ENCODE peak calls at places on chromosomes 4 and X, in seven cellular contexts. One of them, this sample, is unnamed. For H3K79me1, the result is how much of the 10 kb centered on the place peaks cover.

GRCh38 chr4:10998826-10999225 is 314.3 kb upstream of the CLNK start:
- DNase-seq in trophoblast cell: no peak
- DNase-seq in H9: no peak
- DNase-seq in H1: no peak
- DNase-seq in neuronal stem cell: no peak
- DNase-seq in IMR-90: no peak
- DNase-seq in mesenchymal stem cell: peak
- DNase-seq in this sample: peak

GRCh38 chrX:150199803-150200202 is 163.3 kb upstream of the MAMLD1 start:
- DNase-seq in H1: no peak
- DNase-seq in IMR-90: no peak
- DNase-seq in neuronal stem cell: no peak
- DNase-seq in H9: no peak
- DNase-seq in mesenchymal stem cell: no peak
- DNase-seq in trophoblast cell: no peak
- DNase-seq in this sample: no peak

GRCh38 chr4:15373363-15373762 is 54.5 kb upstream of the C1QTNF7 start:
- DNase-seq in mesenchymal stem cell: no peak
- DNase-seq in H9: no peak
- DNase-seq in neuronal stem cell: no peak
- DNase-seq in H1: no peak
- DNase-seq in IMR-90: peak
- DNase-seq in trophoblast cell: peak
- DNase-seq in this sample: no peak

GRCh38 chr4:162891788-162892707 is 274.6 kb downstream of the NAF1 start:
- DNase-seq in mesenchymal stem cell: peak
- DNase-seq in neuronal stem cell: no peak
- DNase-seq in H9: no peak
- DNase-seq in trophoblast cell: peak
- DNase-seq in H1: no peak
- DNase-seq in IMR-90: no peak
- DNase-seq in this sample: peak

GRCh38 chrX:133726211-133726630 is 259.2 kb downstream of the GPC3 start:
- DNase-seq in mesenchymal stem cell: peak
- DNase-seq in H1: no peak
- DNase-seq in neuronal stem cell: no peak
- DNase-seq in H9: no peak
- DNase-seq in IMR-90: peak
- DNase-seq in trophoblast cell: no peak
- DNase-seq in this sample: peak

GRCh38 chrX:48961585-48962091 is 4.2 kb upstream of the OTUD5 start:
- DNase-seq in H1: no peak
- DNase-seq in IMR-90: peak
- DNase-seq in neuronal stem cell: no peak
- DNase-seq in mesenchymal stem cell: peak
- DNase-seq in H9: no peak
- DNase-seq in trophoblast cell: no peak
- DNase-seq in this sample: peak

GRCh38 chr4:45063166-45063565 is 336.8 kb upstream of the GNPDA2 start:
- DNase-seq in H1: no peak
- DNase-seq in mesenchymal stem cell: no peak
- DNase-seq in trophoblast cell: no peak
- DNase-seq in neuronal stem cell: no peak
- DNase-seq in IMR-90: no peak
- DNase-seq in H9: no peak
- DNase-seq in this sample: peak

GRCh38 chr4:25928320-25928955 is 14.4 kb downstream of the SMIM20 start:
- DNase-seq in H1: no peak
- DNase-seq in trophoblast cell: no peak
- DNase-seq in mesenchymal stem cell: no peak
- DNase-seq in neuronal stem cell: no peak
- DNase-seq in IMR-90: no peak
- DNase-seq in H9: no peak
- DNase-seq in this sample: no peak

GRCh38 chr4:177275999-177276398 is 33.7 kb upstream of the NEIL3 start:
- DNase-seq in H9: no peak
- DNase-seq in trophoblast cell: no peak
- DNase-seq in H1: no peak
- DNase-seq in IMR-90: no peak
- DNase-seq in neuronal stem cell: no peak
- DNase-seq in mesenchymal stem cell: no peak
- DNase-seq in this sample: no peak

GRCh38 chr4:7756071-7756470 is 183.6 kb downstream of the AFAP1 start:
- DNase-seq in H1: no peak
- DNase-seq in trophoblast cell: no peak
- DNase-seq in IMR-90: no peak
- DNase-seq in H9: no peak
- DNase-seq in mesenchymal stem cell: no peak
- DNase-seq in neuronal stem cell: no peak
- DNase-seq in this sample: no peak

GRCh38 chr4:6732441-6733357 is 16.7 kb downstream of the BLOC1S4 start:
- DNase-seq in IMR-90: peak
- DNase-seq in H9: no peak
- DNase-seq in trophoblast cell: peak
- DNase-seq in neuronal stem cell: no peak
- DNase-seq in mesenchymal stem cell: peak
- DNase-seq in H1: no peak
- DNase-seq in this sample: peak

GRCh38 chr4:47213971-47214370 is 182.6 kb downstream of the GABRB1 start:
- DNase-seq in H9: no peak
- DNase-seq in mesenchymal stem cell: peak
- DNase-seq in neuronal stem cell: no peak
- DNase-seq in H1: no peak
- DNase-seq in trophoblast cell: no peak
- DNase-seq in IMR-90: peak
- DNase-seq in this sample: no peak

GRCh38 chr4:99382745-99383360 is 30.3 kb upstream of the ADH1C start:
- DNase-seq in H1: no peak
- DNase-seq in mesenchymal stem cell: no peak
- DNase-seq in neuronal stem cell: no peak
- DNase-seq in trophoblast cell: no peak
- DNase-seq in H9: no peak
- DNase-seq in IMR-90: peak
- DNase-seq in this sample: no peak

GRCh38 chr4:7653510-7654414 is 219.0 kb upstream of the PSAPL1 start:
- DNase-seq in H9: no peak
- DNase-seq in mesenchymal stem cell: no peak
- DNase-seq in neuronal stem cell: no peak
- DNase-seq in trophoblast cell: no peak
- DNase-seq in H1: no peak
- DNase-seq in IMR-90: no peak
- DNase-seq in this sample: peak

GRCh38 chr4:174973336-174973735 is 55.2 kb downstream of the ADAM29 start:
- DNase-seq in H9: no peak
- DNase-seq in H1: no peak
- DNase-seq in trophoblast cell: no peak
- DNase-seq in IMR-90: no peak
- DNase-seq in mesenchymal stem cell: no peak
- DNase-seq in neuronal stem cell: no peak
- DNase-seq in this sample: no peak

GRCh38 chrX:48896611-48897011 is 957 bp downstream of the TIMM17B start:
- DNase-seq in mesenchymal stem cell: peak
- DNase-seq in H9: no peak
- DNase-seq in IMR-90: no peak
- DNase-seq in neuronal stem cell: no peak
- DNase-seq in trophoblast cell: no peak
- DNase-seq in H1: no peak
- DNase-seq in this sample: peak

GRCh38 chrX:30248854-30249253 is 1.9 kb downstream of the MAGEB1 start:
- DNase-seq in trophoblast cell: no peak
- DNase-seq in neuronal stem cell: no peak
- DNase-seq in H1: no peak
- DNase-seq in IMR-90: no peak
- DNase-seq in mesenchymal stem cell: no peak
- DNase-seq in H9: no peak
- DNase-seq in this sample: no peak
- H3K79me1 ChIP-seq in trophoblast cell: under half
- H3K79me1 ChIP-seq in neuronal stem cell: under half
- H3K79me1 ChIP-seq in H1: under half
- H3K79me1 ChIP-seq in IMR-90: under half
- H3K79me1 ChIP-seq in mesenchymal stem cell: under half
- H3K79me1 ChIP-seq in H9: under half
- H3K79me1 ChIP-seq in this sample: under half

DNA sequence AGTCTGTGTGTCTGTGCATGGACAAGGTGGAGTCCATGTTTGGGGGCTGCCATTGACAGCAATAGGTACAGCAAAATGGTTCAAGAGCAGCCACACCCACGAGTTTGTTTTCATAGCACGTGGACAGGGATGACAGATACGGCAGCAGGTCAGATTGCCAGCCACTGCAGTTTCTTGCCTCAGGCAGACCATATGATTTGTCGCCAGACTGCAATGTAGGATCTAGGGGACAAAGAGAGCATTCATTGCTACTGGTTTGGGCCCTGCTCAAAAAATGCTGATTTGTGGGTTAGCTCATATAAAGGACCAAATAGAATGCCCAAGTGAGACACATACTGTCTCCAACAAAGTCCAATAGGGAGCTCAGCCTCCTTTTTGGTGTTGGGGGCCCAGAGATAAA is 90.0 kb downstream of the CEP135 start:
- DNase-seq in IMR-90: no peak
- DNase-seq in mesenchymal stem cell: no peak
- DNase-seq in trophoblast cell: no peak
- DNase-seq in neuronal stem cell: no peak
- DNase-seq in H9: no peak
- DNase-seq in H1: no peak
- DNase-seq in this sample: no peak
- H3K79me1 ChIP-seq in IMR-90: under half
- H3K79me1 ChIP-seq in mesenchymal stem cell: under half
- H3K79me1 ChIP-seq in trophoblast cell: under half
- H3K79me1 ChIP-seq in neuronal stem cell: under half
- H3K79me1 ChIP-seq in H9: under half
- H3K79me1 ChIP-seq in H1: under half
- H3K79me1 ChIP-seq in this sample: under half

GRCh38 chr4:153834901-153835300 is 46.0 kb upstream of the SFRP2 start:
- DNase-seq in neuronal stem cell: peak
- DNase-seq in H9: no peak
- DNase-seq in H1: no peak
- DNase-seq in trophoblast cell: no peak
- DNase-seq in mesenchymal stem cell: no peak
- DNase-seq in IMR-90: no peak
- DNase-seq in this sample: no peak

GRCh38 chr4:153844144-153844543 is 55.3 kb upstream of the SFRP2 start:
- DNase-seq in IMR-90: no peak
- DNase-seq in neuronal stem cell: no peak
- DNase-seq in H9: no peak
- DNase-seq in trophoblast cell: no peak
- DNase-seq in mesenchymal stem cell: no peak
- DNase-seq in H1: no peak
- DNase-seq in this sample: no peak

GRCh38 chr4:153832720-153833287 is 43.9 kb upstream of the SFRP2 start:
- DNase-seq in trophoblast cell: no peak
- DNase-seq in H9: no peak
- DNase-seq in neuronal stem cell: no peak
- DNase-seq in mesenchymal stem cell: no peak
- DNase-seq in IMR-90: no peak
- DNase-seq in H1: no peak
- DNase-seq in this sample: no peak

GRCh38 chr4:153838564-153838963 is 49.7 kb upstream of the SFRP2 start:
- DNase-seq in trophoblast cell: no peak
- DNase-seq in H9: no peak
- DNase-seq in mesenchymal stem cell: no peak
- DNase-seq in neuronal stem cell: no peak
- DNase-seq in IMR-90: no peak
- DNase-seq in H1: no peak
- DNase-seq in this sample: no peak
- H3K79me1 ChIP-seq in trophoblast cell: under half
- H3K79me1 ChIP-seq in H9: under half
- H3K79me1 ChIP-seq in mesenchymal stem cell: under half
- H3K79me1 ChIP-seq in neuronal stem cell: under half
- H3K79me1 ChIP-seq in IMR-90: under half
- H3K79me1 ChIP-seq in H1: under half
- H3K79me1 ChIP-seq in this sample: under half

GRCh38 chrX:95382799-95383198 is 1301.8 kb upstream of the DIAPH2 start:
- DNase-seq in trophoblast cell: no peak
- DNase-seq in H1: no peak
- DNase-seq in H9: no peak
- DNase-seq in mesenchymal stem cell: no peak
- DNase-seq in neuronal stem cell: no peak
- DNase-seq in IMR-90: no peak
- DNase-seq in this sample: no peak

GRCh38 chrX:95383778-95384177 is 1300.9 kb upstream of the DIAPH2 start:
- DNase-seq in H9: no peak
- DNase-seq in mesenchymal stem cell: no peak
- DNase-seq in H1: no peak
- DNase-seq in IMR-90: no peak
- DNase-seq in neuronal stem cell: no peak
- DNase-seq in trophoblast cell: no peak
- DNase-seq in this sample: no peak
- H3K79me1 ChIP-seq in H9: under half
- H3K79me1 ChIP-seq in mesenchymal stem cell: under half
- H3K79me1 ChIP-seq in H1: under half
- H3K79me1 ChIP-seq in IMR-90: under half
- H3K79me1 ChIP-seq in neuronal stem cell: under half
- H3K79me1 ChIP-seq in trophoblast cell: under half
- H3K79me1 ChIP-seq in this sample: under half

DNA sequence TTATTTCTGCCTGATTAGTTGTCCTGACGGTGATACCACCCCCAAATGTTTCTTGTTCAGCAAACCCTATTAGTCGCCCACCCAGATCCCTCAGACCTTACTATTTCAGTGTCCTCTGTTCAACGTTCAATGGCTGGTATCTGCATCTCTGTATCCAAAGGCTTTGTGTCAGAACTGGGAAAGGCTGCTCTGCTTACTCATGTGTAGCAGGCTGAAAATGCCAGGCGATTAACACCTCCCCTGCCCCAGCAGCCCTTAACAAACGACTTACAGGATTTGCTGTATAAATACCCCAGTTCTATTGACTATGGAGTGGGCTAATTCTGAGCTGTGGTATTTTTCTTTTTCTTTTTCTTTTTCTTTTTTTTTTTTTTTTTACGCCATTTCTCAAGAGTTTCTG is 415.0 kb downstream of the ZNF674 start:
- DNase-seq in H1: no peak
- DNase-seq in neuronal stem cell: peak
- DNase-seq in H9: no peak
- DNase-seq in trophoblast cell: no peak
- DNase-seq in mesenchymal stem cell: no peak
- DNase-seq in IMR-90: no peak
- DNase-seq in this sample: peak
- H3K79me1 ChIP-seq in H1: under half
- H3K79me1 ChIP-seq in neuronal stem cell: under half
- H3K79me1 ChIP-seq in H9: under half
- H3K79me1 ChIP-seq in trophoblast cell: under half
- H3K79me1 ChIP-seq in mesenchymal stem cell: under half
- H3K79me1 ChIP-seq in IMR-90: under half
- H3K79me1 ChIP-seq in this sample: under half

GRCh38 chrX:42220722-42221121 is 297.4 kb upstream of the CASK start:
- DNase-seq in trophoblast cell: no peak
- DNase-seq in IMR-90: no peak
- DNase-seq in H1: no peak
- DNase-seq in H9: no peak
- DNase-seq in mesenchymal stem cell: no peak
- DNase-seq in neuronal stem cell: no peak
- DNase-seq in this sample: no peak
- H3K79me1 ChIP-seq in trophoblast cell: under half
- H3K79me1 ChIP-seq in IMR-90: under half
- H3K79me1 ChIP-seq in H1: under half
- H3K79me1 ChIP-seq in H9: under half
- H3K79me1 ChIP-seq in mesenchymal stem cell: under half
- H3K79me1 ChIP-seq in neuronal stem cell: under half
- H3K79me1 ChIP-seq in this sample: under half

GRCh38 chr4:165457793-165458192 is 79.0 kb downstream of the CPE start:
- DNase-seq in IMR-90: no peak
- DNase-seq in neuronal stem cell: no peak
- DNase-seq in trophoblast cell: no peak
- DNase-seq in H1: no peak
- DNase-seq in H9: no peak
- DNase-seq in mesenchymal stem cell: no peak
- DNase-seq in this sample: no peak
- H3K79me1 ChIP-seq in IMR-90: under half
- H3K79me1 ChIP-seq in neuronal stem cell: under half
- H3K79me1 ChIP-seq in trophoblast cell: under half
- H3K79me1 ChIP-seq in H1: under half
- H3K79me1 ChIP-seq in H9: under half
- H3K79me1 ChIP-seq in mesenchymal stem cell: under half
- H3K79me1 ChIP-seq in this sample: under half